ENCODE peak calls at places on chromosomes 1 and 21, in eight cellular contexts. Y, A, U, M, W, D, Z and J are unnamed samples.

GRCh38 chr1:112637257-112638108 is 17.9 kb downstream of the CAPZA1 start:
- DNase-seq in D (no peak), Y (no peak), Z (no peak), U (peak), A (no peak), W (no peak), M (no peak), J (no peak)

GRCh38 chr1:162248854-162249535 is 127.7 kb downstream of the SPATA46 start:
- DNase-seq in Y (no peak), M (no peak), D (no peak), U (no peak), A (no peak), W (no peak), Z (no peak), J (no peak)

GRCh38 chr1:66275083-66275482 is 258.9 kb upstream of the SGIP1 start:
- DNase-seq in D (no peak), U (no peak), A (no peak), W (no peak), Y (no peak), M (no peak), Z (no peak), J (no peak)

GRCh38 chr1:21911205-21912001 is 25.7 kb downstream of the HSPG2 start:
- DNase-seq in D (no peak), U (no peak), W (no peak), Z (peak), Y (no peak), A (peak), M (no peak), J (no peak)

GRCh38 chr1:63189677-63190076 is 132.7 kb upstream of the FOXD3 start:
- DNase-seq in U (peak), M (no peak), W (no peak), A (no peak), D (no peak), Y (no peak), Z (no peak), J (no peak)

GRCh38 chr1:186492531-186493291 is 31.8 kb upstream of the PDC start:
- DNase-seq in Z (no peak), M (no peak), Y (no peak), U (peak), A (no peak), W (no peak), D (no peak), J (no peak)

GRCh38 chr1:26094076-26094669 is 17.5 kb upstream of the PDIK1L start:
- DNase-seq in W (peak), D (no peak), U (peak), Y (no peak), Z (no peak), M (no peak), A (no peak), J (no peak)

GRCh38 chr1:206517784-206518183 is 10.5 kb downstream of the RASSF5 start:
- DNase-seq in A (no peak), Z (peak), M (no peak), D (peak), Y (no peak), U (no peak), W (no peak), J (no peak)

GRCh38 chr1:92980732-92981647 is 19.7 kb upstream of the DIPK1A start:
- DNase-seq in W (no peak), Z (no peak), M (no peak), A (no peak), D (no peak), U (no peak), Y (no peak), J (no peak)

GRCh38 chr1:155082941-155083541 is 4.4 kb downstream of the EFNA3 start:
- DNase-seq in W (no peak), Y (peak), M (no peak), U (no peak), Z (no peak), A (no peak), D (peak), J (no peak)

GRCh38 chr1:98496246-98496995 is 165.1 kb upstream of the SNX7 start:
- DNase-seq in M (no peak), U (no peak), Z (no peak), A (no peak), D (no peak), Y (no peak), W (no peak), J (no peak)

GRCh38 chr1:24193046-24193445 is 6.0 kb upstream of the IFNLR1 start:
- DNase-seq in Y (no peak), A (no peak), D (no peak), W (no peak), Z (no peak), U (peak), M (no peak), J (no peak)

GRCh38 chr1:156103521-156103947 is 11.0 kb upstream of the LMNA start:
- DNase-seq in D (no peak), A (no peak), M (no peak), U (no peak), Y (peak), Z (peak), W (no peak), J (no peak)

GRCh38 chr1:223244366-223245103 is 101.5 kb upstream of the TLR5 start:
- DNase-seq in M (no peak), D (no peak), W (no peak), A (no peak), Y (no peak), Z (no peak), U (peak), J (no peak)

GRCh38 chr21:41670056-41670805 is 96.6 kb downstream of the RIPK4 start:
- DNase-seq in W (no peak), Z (no peak), Y (no peak), D (peak), A (no peak), U (no peak), M (no peak), J (no peak)

GRCh38 chr1:200971955-200972711 is 51.4 kb downstream of the KIF21B start:
- DNase-seq in Y (peak), D (peak), A (peak), U (peak), M (peak), W (peak), Z (peak), J (peak)

GRCh38 chr1:170555370-170555769 is 23.4 kb downstream of the GORAB start:
- DNase-seq in Y (no peak), U (peak), W (no peak), M (no peak), Z (no peak), A (no peak), D (no peak), J (no peak)

GRCh38 chr1:44417351-44418021 is 12.4 kb downstream of the RNF220 start:
- DNase-seq in A (peak), D (peak), U (peak), Y (no peak), M (no peak), Z (peak), W (peak), J (peak)

GRCh38 chr1:189821838-189822237 is 655.8 kb downstream of the BRINP3 start:
- DNase-seq in Z (no peak), A (no peak), W (no peak), U (no peak), Y (no peak), D (no peak), M (no peak), J (no peak)

GRCh38 chr1:203504400-203505250 is 10.7 kb downstream of the OPTC start:
- DNase-seq in W (peak), Z (peak), M (peak), D (peak), A (peak), Y (peak), U (peak), J (peak)

GRCh38 chr1:157994704-157995540 is 1.5 kb downstream of the KIRREL1 start:
- DNase-seq in M (no peak), W (no peak), A (no peak), D (no peak), U (peak), Z (peak), Y (peak), J (peak)

GRCh38 chr21:34889537-34890257 is 159.4 kb downstream of the RUNX1 start:
- DNase-seq in Z (peak), W (peak), M (peak), U (peak), D (peak), Y (peak), A (peak), J (peak)

GRCh38 chr1:220371324-220371723 is 99.1 kb upstream of the RAB3GAP2 start:
- DNase-seq in D (no peak), A (peak), U (no peak), W (no peak), M (no peak), Z (no peak), Y (no peak), J (no peak)

GRCh38 chr1:47416319-47417128 is 439 bp downstream of the FOXE3 start:
- DNase-seq in U (no peak), A (no peak), Z (no peak), W (no peak), M (no peak), D (no peak), Y (no peak), J (no peak)

GRCh38 chr21:28938726-28939125 is 54.0 kb downstream of the LTN1 start:
- DNase-seq in M (no peak), U (no peak), Y (no peak), D (no peak), W (no peak), A (no peak), Z (no peak), J (no peak)

GRCh38 chr1:211753649-211754251 is 76.8 kb downstream of the LPGAT1 start:
- DNase-seq in U (no peak), Z (no peak), W (no peak), Y (no peak), D (no peak), A (no peak), M (no peak), J (no peak)

GRCh38 chr1:217525773-217526490 is 105.0 kb downstream of the GPATCH2 start:
- DNase-seq in D (no peak), Z (no peak), Y (no peak), U (peak), M (no peak), W (no peak), A (no peak), J (no peak)
- H3K4me3 ChIP-seq in D (no peak), Z (no peak), Y (no peak), U (no peak), M (no peak), W (no peak), A (no peak), J (peak)

GRCh38 chr1:7459915-7460314 is 311.2 kb upstream of the VAMP3 start:
- DNase-seq in Z (no peak), W (no peak), M (no peak), D (no peak), Y (no peak), A (no peak), U (no peak), J (no peak)

GRCh38 chr1:7462627-7463026 is 308.5 kb upstream of the VAMP3 start:
- DNase-seq in M (no peak), Y (no peak), A (no peak), U (no peak), D (no peak), W (no peak), Z (no peak), J (no peak)

GRCh38 chr1:7457811-7458210 is 313.3 kb upstream of the VAMP3 start:
- DNase-seq in D (no peak), A (no peak), W (no peak), U (no peak), Z (no peak), Y (no peak), M (no peak), J (no peak)

GRCh38 chr1:7458946-7459345 is 312.1 kb upstream of the VAMP3 start:
- DNase-seq in M (no peak), D (no peak), Z (no peak), W (no peak), Y (no peak), A (no peak), U (no peak), J (no peak)

GRCh38 chr1:7460807-7461206 is 310.3 kb upstream of the VAMP3 start:
- DNase-seq in M (no peak), U (no peak), A (no peak), W (no peak), Y (no peak), D (no peak), Z (no peak), J (no peak)
- TF ChIP-seq CTCF in M (no peak), U (no peak), A (peak), W (no peak), Y (no peak), D (no peak), Z (no peak), J (no peak)

GRCh38 chr21:45153358-45154318 is 79.3 kb downstream of the ADARB1 start:
- DNase-seq in W (no peak), D (no peak), Y (no peak), A (no peak), U (no peak), M (no peak), Z (no peak), J (no peak)
- H3K4me3 ChIP-seq in W (no peak), D (no peak), Y (no peak), A (no peak), U (no peak), M (no peak), Z (no peak), J (no peak)

DNA sequence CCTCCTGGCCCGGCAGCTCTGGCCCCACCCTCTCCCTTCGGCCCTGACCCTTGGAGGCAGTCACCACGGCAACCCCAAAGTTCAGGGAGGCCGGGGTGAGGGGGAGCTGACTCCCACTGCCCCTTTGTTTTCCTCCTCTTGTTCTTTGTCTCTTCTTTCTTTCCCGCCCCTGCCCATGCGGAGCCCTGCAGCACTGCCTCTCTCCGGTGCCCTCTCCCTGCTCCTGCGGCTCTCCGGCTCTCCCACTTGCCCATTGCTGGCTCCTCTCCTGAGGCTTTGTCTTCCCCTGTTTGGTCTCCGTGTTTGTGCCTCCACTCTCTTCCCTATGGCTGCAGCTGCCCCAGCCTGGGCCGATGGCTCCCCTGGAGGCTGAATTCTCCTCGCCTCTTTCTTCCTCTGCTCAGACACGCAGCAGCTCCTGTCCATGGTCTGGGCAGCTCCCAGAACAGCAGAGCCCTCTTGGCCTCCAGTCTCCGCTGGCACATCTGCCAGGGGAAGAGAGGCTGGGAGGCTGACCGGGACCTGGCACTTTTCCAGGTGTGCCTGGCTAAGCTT is 5.8 kb downstream of the CELSR2 start:
- DNase-seq in W (no peak), A (no peak), Y (no peak), D (no peak), M (no peak), Z (peak), U (no peak), J (no peak)
- TF ChIP-seq CTCF in W (no peak), A (no peak), Y (no peak), D (no peak), M (no peak), Z (no peak), U (no peak), J (no peak)

GRCh38 chr1:108708726-108709660 is 3.7 kb upstream of the FNDC7 start:
- DNase-seq in U (no peak), D (peak), Z (no peak), Y (peak), M (no peak), A (no peak), W (peak), J (no peak)

GRCh38 chr1:108703939-108704338 is 8.8 kb upstream of the FNDC7 start:
- DNase-seq in Z (no peak), A (no peak), W (no peak), Y (no peak), D (no peak), U (no peak), M (no peak), J (no peak)

GRCh38 chr1:108701176-108701849 is 9.2 kb downstream of the PRPF38B start:
- DNase-seq in W (no peak), Y (no peak), Z (no peak), A (no peak), D (no peak), U (no peak), M (no peak), J (no peak)

GRCh38 chr1:108706643-108707042 is 6.1 kb upstream of the FNDC7 start:
- DNase-seq in W (no peak), Y (no peak), U (no peak), D (no peak), A (no peak), Z (no peak), M (no peak), J (no peak)

GRCh38 chr1:108704501-108704900 is 8.2 kb upstream of the FNDC7 start:
- DNase-seq in Z (no peak), Y (no peak), U (peak), M (no peak), W (no peak), A (peak), D (no peak), J (no peak)
- H3K4me3 ChIP-seq in Z (no peak), Y (no peak), U (no peak), M (no peak), W (no peak), A (no peak), D (no peak), J (no peak)